ENCODE peak calls at places on chromosomes 6 and 20, in seven cellular contexts. E, Z, D, P, X, I and W are unnamed samples.

GRCh38 chr6:53366128-53366527 is 17.4 kb upstream of the ELOVL5 start:
- DNase-seq in E (no peak), P (no peak), D (no peak), Z (no peak), X (no peak), I (no peak), W (no peak)

GRCh38 chr6:43096451-43097097 is 20.5 kb downstream of the PTK7 start:
- DNase-seq in X (peak; percentile 93), P (no peak), D (no peak), I (no peak), Z (no peak), E (no peak), W (no peak)

GRCh38 chr20:20084296-20084752 is 32.0 kb downstream of the CFAP61 start:
- DNase-seq in I (no peak), Z (no peak), X (no peak), E (no peak), D (peak; percentile 11), P (no peak), W (no peak)

GRCh38 chr6:54191460-54191859 is 80.2 kb downstream of the MLIP start:
- DNase-seq in Z (no peak), X (peak; percentile 78), P (no peak), I (no peak), E (no peak), D (no peak), W (no peak)

GRCh38 chr20:4550740-4551139 is 171.0 kb upstream of the PRND start:
- DNase-seq in Z (no peak), X (no peak), E (no peak), I (no peak), P (no peak), D (no peak), W (no peak)

GRCh38 chr6:35356391-35356790 is 14.0 kb downstream of the PPARD start:
- DNase-seq in D (no peak), I (no peak), Z (no peak), X (no peak), P (no peak), E (no peak), W (no peak)

GRCh38 chr6:163839296-163839695 is 424.8 kb downstream of the QKI start:
- DNase-seq in X (no peak), I (no peak), E (no peak), D (no peak), Z (no peak), P (no peak), W (no peak)

GRCh38 chr6:170260686-170261085 is 30.2 kb downstream of the DLL1 start:
- DNase-seq in P (no peak), Z (no peak), D (no peak), I (no peak), X (no peak), E (no peak), W (no peak)

GRCh38 chr6:11810854-11811643 is 32.4 kb upstream of the ADTRP start:
- DNase-seq in E (no peak), P (peak; percentile 14), I (no peak), D (no peak), X (peak; percentile 41), Z (no peak), W (no peak)

GRCh38 chr6:135880066-135880972 is 28.8 kb downstream of the PDE7B start:
- DNase-seq in I (peak; percentile 55), P (no peak), X (peak; percentile 59), Z (peak; percentile 18), D (no peak), E (peak; percentile 60), W (no peak)

GRCh38 chr6:15956205-15957106 is 172.4 kb upstream of the MYLIP start:
- DNase-seq in Z (no peak), E (no peak), X (peak; percentile 48), D (no peak), I (no peak), P (no peak), W (no peak)

GRCh38 chr6:112846711-112847110 is 499.6 kb downstream of the RFPL4B start:
- DNase-seq in X (peak; percentile 20), P (no peak), Z (no peak), E (no peak), I (no peak), D (no peak), W (no peak)

GRCh38 chr20:57594092-57594911 is 25.9 kb downstream of the ZBP1 start:
- DNase-seq in X (peak; percentile 43), D (peak; percentile 49), I (peak; percentile 74), E (peak; percentile 22), P (no peak), Z (peak; percentile 52), W (no peak)

GRCh38 chr6:114049367-114049966 is 78.5 kb upstream of the HDAC2 start:
- DNase-seq in E (no peak), X (no peak), Z (no peak), D (no peak), I (no peak), P (no peak), W (no peak)

GRCh38 chr6:53359843-53360834 is 11.4 kb upstream of the ELOVL5 start:
- DNase-seq in Z (no peak), I (no peak), X (no peak), E (peak; percentile 63), D (no peak), P (no peak), W (no peak)

GRCh38 chr20:49646126-49646525 is 67.6 kb downstream of the B4GALT5 start:
- DNase-seq in Z (no peak), P (no peak), D (no peak), X (no peak), E (no peak), I (no peak), W (no peak)

GRCh38 chr20:57469418-57470211 is 55.3 kb downstream of the CTCFL start:
- DNase-seq in X (no peak), Z (no peak), I (no peak), D (peak; percentile 45), P (no peak), E (no peak), W (no peak)

GRCh38 chr20:2703716-2704475 is 11.3 kb downstream of the EBF4 start:
- DNase-seq in D (no peak), P (no peak), E (no peak), Z (no peak), I (no peak), X (no peak), W (no peak)

GRCh38 chr20:47063407-47063806 is 168.8 kb downstream of the EYA2 start:
- DNase-seq in P (no peak), Z (no peak), D (no peak), I (no peak), X (no peak), E (no peak), W (no peak)

GRCh38 chr6:88211446-88211845 is 45.3 kb upstream of the CNR1 start:
- DNase-seq in X (no peak), I (no peak), E (no peak), P (no peak), Z (no peak), D (peak; percentile 23), W (no peak)

GRCh38 chr20:21228511-21228910 is 74.6 kb upstream of the XRN2 start:
- DNase-seq in D (no peak), E (no peak), Z (no peak), I (no peak), X (no peak), P (no peak), W (no peak)

GRCh38 chr6:136535880-136536620 is 14.2 kb downstream of the MAP7 start:
- DNase-seq in D (no peak), Z (no peak), P (no peak), X (no peak), E (no peak), I (no peak), W (no peak)